ENCODE peak calls at places on chromosome 9, in ten cellular contexts. U, A, C, Q, R, H, Y, K, F and O are unnamed samples.

GRCh38 chr9:34651286-34651685 is 699 bp upstream of the IL11RA start:
- DNase-seq in U (no peak), A (peak), C (no peak), Q (no peak), R (no peak), H (no peak), Y (no peak), K (peak), F (no peak), O (no peak)

GRCh38 chr9:18890372-18890771 is 142.6 kb downstream of the SAXO1 start:
- DNase-seq in U (no peak), A (no peak), C (no peak), Q (no peak), R (no peak), H (no peak), Y (no peak), K (no peak), F (no peak), O (no peak)

GRCh38 chr9:128785427-128785826 is 1.6 kb upstream of the TBC1D13 start:
- DNase-seq in U (no peak), A (no peak), C (no peak), Q (no peak), R (no peak), H (no peak), Y (no peak), K (no peak), F (no peak), O (no peak)

GRCh38 chr9:1869843-1870242 is 145.3 kb upstream of the SMARCA2 start:
- DNase-seq in U (peak), A (peak), C (no peak), Q (no peak), R (no peak), H (no peak), Y (peak), K (no peak), F (peak), O (no peak)

GRCh38 chr9:137217276-137218211 is 4.5 kb downstream of the RNF208 start:
- DNase-seq in U (no peak), A (peak), C (no peak), Q (peak), R (no peak), H (peak), Y (no peak), K (no peak), F (peak), O (peak)

GRCh38 chr9:121133104-121133816 is 58.5 kb downstream of the CNTRL start:
- DNase-seq in U (peak), A (peak), C (peak), Q (peak), R (no peak), H (no peak), Y (no peak), K (no peak), F (peak), O (peak)

GRCh38 chr9:116000748-116001329 is 152.8 kb upstream of the PAPPA start:
- DNase-seq in U (peak), A (peak), C (no peak), Q (no peak), R (no peak), H (no peak), Y (peak), K (no peak), F (peak), O (no peak)

GRCh38 chr9:136409557-136410455 is 608 bp downstream of the ENTR1 start:
- DNase-seq in U (peak), A (peak), C (no peak), Q (no peak), R (no peak), H (no peak), Y (no peak), K (peak), F (no peak), O (no peak)

GRCh38 chr9:130172161-130172857 is at the start of gene NCS1:
- DNase-seq in U (peak), A (peak), C (no peak), Q (peak), R (no peak), H (peak), Y (peak), K (peak), F (peak), O (peak)

GRCh38 chr9:12719431-12719830 is 26.2 kb downstream of the TYRP1 start:
- DNase-seq in U (peak), A (peak), C (no peak), Q (no peak), R (no peak), H (no peak), Y (no peak), K (peak), F (no peak), O (no peak)

GRCh38 chr9:69168709-69169217 is 5.3 kb upstream of the TJP2 start:
- DNase-seq in U (no peak), A (peak), C (peak), Q (no peak), R (no peak), H (no peak), Y (no peak), K (no peak), F (peak), O (no peak)

GRCh38 chr9:3856592-3856991 is 330.8 kb upstream of the RFX3 start:
- DNase-seq in U (no peak), A (no peak), C (no peak), Q (no peak), R (no peak), H (no peak), Y (no peak), K (no peak), F (no peak), O (no peak)

GRCh38 chr9:89686134-89686533 is 81.3 kb downstream of the GADD45G start:
- DNase-seq in U (no peak), A (peak), C (no peak), Q (no peak), R (no peak), H (no peak), Y (no peak), K (no peak), F (peak), O (no peak)

GRCh38 chr9:91100878-91101450 is 260.8 kb downstream of the AUH start:
- DNase-seq in U (no peak), A (no peak), C (no peak), Q (no peak), R (no peak), H (peak), Y (no peak), K (no peak), F (no peak), O (peak)

GRCh38 chr9:114889802-114890224 is 40.6 kb downstream of the TNFSF8 start:
- DNase-seq in U (no peak), A (no peak), C (no peak), Q (no peak), R (no peak), H (no peak), Y (no peak), K (no peak), F (no peak), O (no peak)

GRCh38 chr9:108521063-108521462 is 334.7 kb downstream of the ACTL7B start:
- DNase-seq in U (no peak), A (no peak), C (no peak), Q (no peak), R (no peak), H (no peak), Y (no peak), K (peak), F (no peak), O (no peak)

GRCh38 chr9:105216440-105217178 is 27.8 kb upstream of the SLC44A1 start:
- DNase-seq in U (no peak), A (no peak), C (no peak), Q (no peak), R (no peak), H (peak), Y (no peak), K (no peak), F (no peak), O (peak)

GRCh38 chr9:133616643-133617405 is 7.6 kb upstream of the FAM163B start:
- DNase-seq in U (no peak), A (no peak), C (no peak), Q (peak), R (no peak), H (no peak), Y (no peak), K (no peak), F (no peak), O (no peak)

GRCh38 chr9:134842321-134842720 is 38.3 kb upstream of the FCN2 start:
- DNase-seq in U (no peak), A (no peak), C (no peak), Q (peak), R (no peak), H (no peak), Y (no peak), K (no peak), F (no peak), O (no peak)

GRCh38 chr9:130445268-130445983 is 665 bp downstream of the ASS1 start:
- DNase-seq in U (no peak), A (peak), C (no peak), Q (peak), R (no peak), H (peak), Y (no peak), K (peak), F (no peak), O (peak)

GRCh38 chr9:104915049-104915448 is 12.9 kb downstream of the ABCA1 start:
- DNase-seq in U (no peak), A (no peak), C (no peak), Q (no peak), R (no peak), H (peak), Y (no peak), K (no peak), F (no peak), O (no peak)

GRCh38 chr9:94918038-94918753 is 191.7 kb downstream of the AOPEP start:
- DNase-seq in U (peak), A (no peak), C (no peak), Q (no peak), R (no peak), H (no peak), Y (no peak), K (no peak), F (peak), O (no peak)

GRCh38 chr9:4490705-4491620 is 695 bp downstream of the SLC1A1 start:
- DNase-seq in U (no peak), A (peak), C (no peak), Q (peak), R (no peak), H (no peak), Y (no peak), K (no peak), F (no peak), O (peak)

GRCh38 chr9:99414321-99414720 is 192.2 kb downstream of the SEC61B start:
- DNase-seq in U (no peak), A (no peak), C (no peak), Q (no peak), R (no peak), H (no peak), Y (no peak), K (peak), F (no peak), O (no peak)

GRCh38 chr9:21883642-21884041 is 81.2 kb downstream of the MTAP start:
- DNase-seq in U (no peak), A (no peak), C (no peak), Q (no peak), R (no peak), H (no peak), Y (no peak), K (no peak), F (peak), O (no peak)
- TF ChIP-seq CTCF in U (no peak), A (no peak), C (no peak), Q (no peak), R (no peak), H (no peak), Y (no peak), K (no peak), F (peak), O (no peak)

GRCh38 chr9:127506117-127506813 is 55.0 kb downstream of the LRSAM1 start:
- DNase-seq in U (no peak), A (no peak), C (no peak), Q (no peak), R (no peak), H (no peak), Y (no peak), K (no peak), F (no peak), O (no peak)

GRCh38 chr9:127504887-127505251 is 53.6 kb downstream of the LRSAM1 start:
- DNase-seq in U (no peak), A (no peak), C (no peak), Q (no peak), R (no peak), H (no peak), Y (no peak), K (no peak), F (no peak), O (no peak)

GRCh38 chr9:127503947-127504886 is 52.9 kb downstream of the LRSAM1 start:
- DNase-seq in U (peak), A (peak), C (peak), Q (peak), R (peak), H (peak), Y (peak), K (peak), F (peak), O (peak)

GRCh38 chr9:127506814-127507750 is 55.8 kb downstream of the LRSAM1 start:
- DNase-seq in U (no peak), A (no peak), C (no peak), Q (no peak), R (no peak), H (no peak), Y (no peak), K (peak), F (no peak), O (no peak)

GRCh38 chr9:127505396-127506116 is 54.2 kb downstream of the LRSAM1 start:
- DNase-seq in U (peak), A (peak), C (no peak), Q (no peak), R (no peak), H (no peak), Y (peak), K (peak), F (peak), O (no peak)
- TF ChIP-seq CTCF in U (peak), A (peak), C (no peak), Q (peak), R (peak), H (peak), Y (peak), K (peak), F (peak), O (peak)

DNA sequence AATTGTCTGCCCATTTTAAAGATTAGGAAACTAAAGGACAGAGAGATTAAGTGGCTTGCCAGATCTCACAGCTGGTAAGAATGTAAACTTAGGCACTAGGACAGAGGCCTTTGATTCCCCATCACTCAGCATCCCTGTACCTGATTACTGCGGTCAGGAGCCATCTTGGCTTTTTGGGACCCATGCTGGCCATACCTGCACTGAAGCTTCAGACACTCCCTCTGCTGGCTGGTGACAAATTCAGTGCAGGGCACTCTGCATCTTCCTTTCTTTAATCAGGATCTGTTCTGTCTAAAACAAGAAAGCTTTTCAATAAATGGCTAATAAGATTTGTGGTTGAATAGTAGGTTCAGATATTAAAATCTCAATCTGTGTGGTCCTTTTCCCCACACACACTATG is 215.5 kb upstream of the RORB start:
- DNase-seq in U (peak), A (no peak), C (no peak), Q (no peak), R (no peak), H (no peak), Y (no peak), K (no peak), F (peak), O (no peak)
- TF ChIP-seq CTCF in U (no peak), A (peak), C (no peak), Q (no peak), R (no peak), H (no peak), Y (no peak), K (no peak), F (peak), O (no peak)

GRCh38 chr9:101172671-101173070 is 144.1 kb downstream of the PLPPR1 start:
- DNase-seq in U (no peak), A (no peak), C (no peak), Q (no peak), R (no peak), H (no peak), Y (no peak), K (no peak), F (no peak), O (no peak)

GRCh38 chr9:101173907-101174306 is 145.4 kb downstream of the PLPPR1 start:
- DNase-seq in U (no peak), A (no peak), C (no peak), Q (no peak), R (no peak), H (no peak), Y (no peak), K (no peak), F (no peak), O (no peak)

GRCh38 chr9:101176384-101176783 is 147.9 kb downstream of the PLPPR1 start:
- DNase-seq in U (peak), A (no peak), C (no peak), Q (no peak), R (no peak), H (no peak), Y (no peak), K (no peak), F (peak), O (no peak)
- TF ChIP-seq CTCF in U (no peak), A (no peak), C (no peak), Q (no peak), R (no peak), H (no peak), Y (peak), K (no peak), F (peak), O (no peak)

GRCh38 chr9:120109242-120109641 is 470.7 kb downstream of the CDK5RAP2 start:
- DNase-seq in U (peak), A (peak), C (no peak), Q (no peak), R (no peak), H (no peak), Y (peak), K (no peak), F (peak), O (no peak)
- TF ChIP-seq CTCF in U (no peak), A (peak), C (no peak), Q (no peak), R (no peak), H (no peak), Y (peak), K (no peak), F (peak), O (no peak)